ENCODE peak calls at places on chromosomes 13 and 19, in seven cellular contexts. B is heart left ventricle, M is thoracic aorta, X is substantia nigra, K is astrocyte, V is neural progenitor cell, R is fibroblast of lung. P is an unnamed sample.

GRCh38 chr13:32045963-32046785 is 14.6 kb downstream of the FRY start:
- DNase-seq in R (peak; percentile 67), M (no peak), V (no peak), X (no peak), B (no peak), K (peak; percentile 42), P (no peak)

GRCh38 chr13:45398862-45399261 is 19.3 kb downstream of the SLC25A30 start:
- DNase-seq in V (no peak), K (no peak), B (no peak), R (no peak), X (no peak), M (no peak), P (peak; percentile 83)

GRCh38 chr19:50362656-50363424 is 2.6 kb downstream of the NAPSA start:
- DNase-seq in V (no peak), R (no peak), K (no peak), X (no peak), M (no peak), B (no peak), P (no peak)

GRCh38 chr13:111561091-111561778 is 240.8 kb downstream of the TEX29 start:
- DNase-seq in X (no peak), M (no peak), V (no peak), B (no peak), K (no peak), R (no peak), P (no peak)

GRCh38 chr19:48807590-48808308 is 3.1 kb downstream of the BCAT2 start:
- DNase-seq in K (no peak), R (no peak), X (no peak), B (no peak), M (no peak), V (peak; percentile 60), P (no peak)

GRCh38 chr13:84649853-84650252 is 767.6 kb upstream of the SLITRK1 start:
- DNase-seq in X (no peak), B (no peak), M (no peak), R (no peak), V (no peak), K (no peak), P (no peak)

GRCh38 chr19:46732966-46733692 is 12.7 kb upstream of the FKRP start:
- DNase-seq in M (no peak), R (peak; percentile 60), B (no peak), K (peak; percentile 72), X (no peak), V (no peak), P (no peak)

GRCh38 chr13:92313382-92313781 is 913.2 kb upstream of the GPC6 start:
- DNase-seq in R (peak; percentile 66), K (no peak), B (no peak), M (no peak), X (no peak), V (no peak), P (no peak)

GRCh38 chr13:79711631-79712030 is 230.7 kb downstream of the NDFIP2 start:
- DNase-seq in B (no peak), M (no peak), V (no peak), K (no peak), X (no peak), R (no peak), P (no peak)
- H3K27ac ChIP-seq in B (no peak overlapping the region), M (no peak overlapping the region), V (no peak overlapping the region), K (no peak overlapping the region), X (no peak overlapping the region), R (no peak overlapping the region), P (no peak overlapping the region)

GRCh38 chr13:100545684-100546061 is 42.9 kb downstream of the GGACT start:
- DNase-seq in K (no peak), X (no peak), V (no peak), M (no peak), B (no peak), R (no peak), P (no peak)

GRCh38 chr13:100549316-100549715 is 39.3 kb downstream of the GGACT start:
- DNase-seq in B (no peak), M (no peak), X (no peak), V (no peak), K (no peak), R (no peak), P (no peak)

GRCh38 chr13:100546713-100547405 is 41.7 kb downstream of the GGACT start:
- DNase-seq in B (no peak), M (no peak), K (no peak), R (no peak), V (no peak), X (no peak), P (no peak)

GRCh38 chr13:100550433-100550832 is 38.2 kb downstream of the GGACT start:
- DNase-seq in M (no peak), B (no peak), R (peak; percentile 52), X (no peak), V (no peak), K (peak; percentile 72), P (no peak)

GRCh38 chr13:100547805-100548204 is 40.8 kb downstream of the GGACT start:
- DNase-seq in B (no peak), R (peak; percentile 20), X (no peak), M (no peak), V (no peak), K (no peak), P (no peak)
- H3K27ac ChIP-seq in B (no peak overlapping the region), R (no peak overlapping the region), X (no peak overlapping the region), M (no peak overlapping the region), V (no peak overlapping the region), K (no peak overlapping the region), P (no peak overlapping the region)

GRCh38 chr19:55581145-55581827 is 638 bp upstream of the ZNF579 start:
- DNase-seq in R (no peak), M (no peak), K (no peak), V (peak; percentile 49), X (no peak), B (no peak), P (no peak)
- H3K27ac ChIP-seq in R (peak overlapping the region; percentile 75), M (peak overlapping the region; percentile 79), K (peak overlapping the region; percentile 75), V (no peak overlapping the region), X (peak overlapping the region; percentile 96), B (peak overlapping the region; percentile 98), P (peak overlapping the region; percentile 69)

DNA sequence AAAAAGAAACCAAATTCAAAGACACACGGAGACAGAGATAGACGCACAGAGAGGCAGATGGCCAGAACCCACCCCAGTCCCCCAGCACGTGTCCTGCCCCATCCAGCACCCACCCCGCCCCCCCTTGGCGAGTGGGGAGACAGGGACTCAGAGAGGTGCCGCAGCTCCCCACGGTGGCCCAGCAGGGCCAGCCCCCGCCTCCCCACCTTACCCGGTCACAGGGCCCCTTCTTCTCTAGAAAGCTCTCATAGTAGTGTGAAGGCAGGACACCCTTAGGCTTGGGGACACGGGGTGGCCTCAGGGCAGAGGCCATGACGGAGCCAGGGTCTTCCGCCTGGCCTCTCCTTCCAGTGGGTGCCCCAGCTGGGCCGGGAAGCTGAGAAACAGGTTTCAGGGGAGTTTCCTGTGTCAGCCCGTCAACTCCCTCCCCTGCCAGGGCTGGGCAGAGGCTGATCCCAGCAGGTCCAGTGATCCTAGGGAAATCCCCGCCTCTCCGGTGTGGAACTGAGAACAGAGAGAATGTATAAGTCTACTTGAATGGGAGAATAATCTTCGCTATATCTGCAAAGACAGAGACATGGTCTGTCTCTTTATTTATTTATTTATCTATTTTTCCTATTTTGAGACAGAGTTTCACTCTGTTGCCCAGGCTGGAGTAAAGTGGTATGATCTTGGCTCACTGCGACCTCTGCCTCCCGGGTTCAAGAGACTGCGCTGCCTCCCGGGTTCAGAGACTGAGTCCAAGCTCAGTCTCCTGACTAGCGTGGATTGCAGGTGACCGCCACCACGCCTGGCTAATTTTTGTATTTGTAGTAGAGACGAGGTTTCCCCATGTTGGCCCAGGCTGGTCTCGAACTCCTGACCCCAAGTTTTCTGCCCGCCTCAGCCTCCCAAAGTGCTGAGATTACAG is at the start of gene STAP2:
- DNase-seq in K (no peak), B (no peak), V (peak; percentile 51), M (no peak), R (no peak), X (no peak), P (no peak)
- H3K27ac ChIP-seq in K (no peak within 1 kb of the TSS), B (peak within 1 kb of the TSS; percentile 35), V (no peak within 1 kb of the TSS), M (no peak within 1 kb of the TSS), R (no peak within 1 kb of the TSS), X (peak within 1 kb of the TSS; percentile 7), P (peak within 1 kb of the TSS; percentile 42)

P was measured in CD4-positive, alpha-beta memory T cell.